ENCODE peak calls at places on chromosomes 3 and 15, in seven cellular contexts. One of them, this sample, is unnamed.

GRCh38 chr3:188772886-188773285 is 398.9 kb upstream of the TPRG1 start:
- DNase-seq in coronary artery: no peak
- DNase-seq in HFFc6: peak
- DNase-seq in tibial artery: no peak
- DNase-seq in GM06990: no peak
- DNase-seq in OCI-LY7: no peak
- DNase-seq in astrocyte of the spinal cord: peak
- DNase-seq in this sample: peak

GRCh38 chr3:129665024-129665768 is 58.7 kb upstream of the PLXND1 start:
- DNase-seq in HFFc6: peak
- DNase-seq in astrocyte of the spinal cord: peak
- DNase-seq in tibial artery: no peak
- DNase-seq in OCI-LY7: no peak
- DNase-seq in coronary artery: no peak
- DNase-seq in GM06990: no peak
- DNase-seq in this sample: no peak

GRCh38 chr3:184459355-184459754 is 79.5 kb downstream of the CHRD start:
- DNase-seq in OCI-LY7: no peak
- DNase-seq in GM06990: no peak
- DNase-seq in coronary artery: no peak
- DNase-seq in tibial artery: peak
- DNase-seq in astrocyte of the spinal cord: peak
- DNase-seq in HFFc6: peak
- DNase-seq in this sample: peak

GRCh38 chr3:53114011-53114400 is 16.2 kb downstream of the RFT1 start:
- DNase-seq in GM06990: peak
- DNase-seq in astrocyte of the spinal cord: peak
- DNase-seq in OCI-LY7: peak
- DNase-seq in HFFc6: peak
- DNase-seq in tibial artery: peak
- DNase-seq in coronary artery: no peak
- DNase-seq in this sample: no peak

GRCh38 chr15:55827965-55828364 is 85.0 kb upstream of the PRTG start:
- DNase-seq in coronary artery: no peak
- DNase-seq in HFFc6: no peak
- DNase-seq in GM06990: no peak
- DNase-seq in astrocyte of the spinal cord: no peak
- DNase-seq in tibial artery: no peak
- DNase-seq in OCI-LY7: no peak
- DNase-seq in this sample: no peak

GRCh38 chr3:101676765-101677435 is at the start of gene ZBTB11:
- DNase-seq in OCI-LY7: peak
- DNase-seq in GM06990: peak
- DNase-seq in HFFc6: peak
- DNase-seq in astrocyte of the spinal cord: peak
- DNase-seq in coronary artery: peak
- DNase-seq in tibial artery: peak
- DNase-seq in this sample: peak

GRCh38 chr15:67550522-67550921 is 8.0 kb downstream of the MAP2K5 start:
- DNase-seq in OCI-LY7: no peak
- DNase-seq in tibial artery: no peak
- DNase-seq in coronary artery: no peak
- DNase-seq in HFFc6: no peak
- DNase-seq in astrocyte of the spinal cord: no peak
- DNase-seq in GM06990: no peak
- DNase-seq in this sample: no peak

GRCh38 chr15:93384886-93385285 is 295.9 kb upstream of the RGMA start:
- DNase-seq in tibial artery: no peak
- DNase-seq in coronary artery: no peak
- DNase-seq in HFFc6: no peak
- DNase-seq in GM06990: no peak
- DNase-seq in OCI-LY7: no peak
- DNase-seq in astrocyte of the spinal cord: no peak
- DNase-seq in this sample: no peak

GRCh38 chr15:58146734-58147133 is 8.6 kb downstream of the AQP9 start:
- DNase-seq in coronary artery: no peak
- DNase-seq in GM06990: no peak
- DNase-seq in astrocyte of the spinal cord: no peak
- DNase-seq in OCI-LY7: no peak
- DNase-seq in tibial artery: no peak
- DNase-seq in HFFc6: no peak
- DNase-seq in this sample: no peak

GRCh38 chr3:117632191-117632590 is 922.6 kb downstream of the TUSC7 start:
- DNase-seq in astrocyte of the spinal cord: no peak
- DNase-seq in tibial artery: no peak
- DNase-seq in OCI-LY7: no peak
- DNase-seq in coronary artery: no peak
- DNase-seq in HFFc6: no peak
- DNase-seq in GM06990: no peak
- DNase-seq in this sample: no peak
- TF ChIP-seq CTCF in astrocyte of the spinal cord: no peak
- TF ChIP-seq CTCF in tibial artery: no peak
- TF ChIP-seq CTCF in OCI-LY7: no peak
- TF ChIP-seq CTCF in coronary artery: no peak
- TF ChIP-seq CTCF in HFFc6: no peak
- TF ChIP-seq CTCF in GM06990: no peak
- TF ChIP-seq CTCF in this sample: no peak

GRCh38 chr3:114487502-114487901 is 193.7 kb downstream of the TIGIT start:
- DNase-seq in astrocyte of the spinal cord: no peak
- DNase-seq in GM06990: no peak
- DNase-seq in OCI-LY7: no peak
- DNase-seq in HFFc6: no peak
- DNase-seq in coronary artery: no peak
- DNase-seq in tibial artery: no peak
- DNase-seq in this sample: no peak
- TF ChIP-seq CTCF in astrocyte of the spinal cord: no peak
- TF ChIP-seq CTCF in GM06990: no peak
- TF ChIP-seq CTCF in OCI-LY7: no peak
- TF ChIP-seq CTCF in HFFc6: no peak
- TF ChIP-seq CTCF in coronary artery: no peak
- TF ChIP-seq CTCF in tibial artery: no peak
- TF ChIP-seq CTCF in this sample: no peak

GRCh38 chr3:170437696-170438407 is 19.2 kb downstream of the CLDN11 start:
- DNase-seq in HFFc6: no peak
- DNase-seq in astrocyte of the spinal cord: no peak
- DNase-seq in tibial artery: no peak
- DNase-seq in GM06990: no peak
- DNase-seq in OCI-LY7: no peak
- DNase-seq in coronary artery: no peak
- DNase-seq in this sample: no peak
- TF ChIP-seq CTCF in HFFc6: no peak
- TF ChIP-seq CTCF in astrocyte of the spinal cord: no peak
- TF ChIP-seq CTCF in tibial artery: no peak
- TF ChIP-seq CTCF in GM06990: no peak
- TF ChIP-seq CTCF in OCI-LY7: no peak
- TF ChIP-seq CTCF in coronary artery: no peak
- TF ChIP-seq CTCF in this sample: no peak

GRCh38 chr3:126571078-126571477 is 12.3 kb upstream of the C3orf22 start:
- DNase-seq in GM06990: no peak
- DNase-seq in HFFc6: no peak
- DNase-seq in OCI-LY7: no peak
- DNase-seq in astrocyte of the spinal cord: no peak
- DNase-seq in tibial artery: no peak
- DNase-seq in coronary artery: no peak
- DNase-seq in this sample: no peak

GRCh38 chr3:126569390-126569975 is 10.8 kb upstream of the C3orf22 start:
- DNase-seq in OCI-LY7: no peak
- DNase-seq in tibial artery: no peak
- DNase-seq in astrocyte of the spinal cord: no peak
- DNase-seq in coronary artery: no peak
- DNase-seq in HFFc6: no peak
- DNase-seq in GM06990: no peak
- DNase-seq in this sample: no peak

GRCh38 chr3:126572343-126572742 is 13.6 kb upstream of the C3orf22 start:
- DNase-seq in GM06990: no peak
- DNase-seq in HFFc6: no peak
- DNase-seq in OCI-LY7: no peak
- DNase-seq in tibial artery: no peak
- DNase-seq in coronary artery: no peak
- DNase-seq in astrocyte of the spinal cord: no peak
- DNase-seq in this sample: no peak

GRCh38 chr3:126568776-126569342 is 10.1 kb upstream of the C3orf22 start:
- DNase-seq in OCI-LY7: no peak
- DNase-seq in HFFc6: no peak
- DNase-seq in GM06990: no peak
- DNase-seq in astrocyte of the spinal cord: no peak
- DNase-seq in coronary artery: no peak
- DNase-seq in tibial artery: no peak
- DNase-seq in this sample: no peak

GRCh38 chr3:126570103-126570541 is 11.4 kb upstream of the C3orf22 start:
- DNase-seq in HFFc6: no peak
- DNase-seq in astrocyte of the spinal cord: no peak
- DNase-seq in GM06990: no peak
- DNase-seq in OCI-LY7: no peak
- DNase-seq in tibial artery: no peak
- DNase-seq in coronary artery: no peak
- DNase-seq in this sample: no peak
- TF ChIP-seq CTCF in HFFc6: peak
- TF ChIP-seq CTCF in astrocyte of the spinal cord: no peak
- TF ChIP-seq CTCF in GM06990: no peak
- TF ChIP-seq CTCF in OCI-LY7: no peak
- TF ChIP-seq CTCF in tibial artery: no peak
- TF ChIP-seq CTCF in coronary artery: no peak
- TF ChIP-seq CTCF in this sample: no peak